ENCODE peak calls at places on chromosomes 2 and 18, in four cellular contexts. K is stimulated activated CD8-positive, alpha-beta memory T cell treated with anti-CD3 and anti-CD28 coated beads, Interleukin-15, amount 100 ng/mL, for 24 hours; D is EL; J is lower leg skin. B is an unnamed sample.

GRCh38 chr2:101149241-101150192 is 1.7 kb downstream of the TBC1D8 start:
- DNase-seq in D (no peak), J (no peak), K (no peak), B (peak; percentile 30)

GRCh38 chr2:68237404-68237803 is 14.9 kb downstream of the PPP3R1 start:
- DNase-seq in J (no peak), K (no peak), D (peak; percentile 63), B (no peak)

GRCh38 chr2:105235388-105236059 is 6.0 kb upstream of the GPR45 start:
- DNase-seq in D (peak; percentile 82), K (peak; percentile 27), J (peak; percentile 92), B (peak; percentile 91)

GRCh38 chr2:240584486-240585031 is 2.0 kb upstream of the CAPN10 start:
- DNase-seq in D (peak; percentile 29), K (no peak), J (no peak), B (peak; percentile 56)

GRCh38 chr2:45128580-45128997 is 119.3 kb upstream of the SIX2 start:
- DNase-seq in K (no peak), D (peak; percentile 99), J (no peak), B (no peak)

GRCh38 chr2:70830333-70830732 is 5.3 kb downstream of the CD207 start:
- DNase-seq in K (no peak), J (no peak), D (no peak), B (no peak)

GRCh38 chr2:169718930-169719504 is 14.6 kb upstream of the KLHL23 start:
- DNase-seq in D (no peak), J (no peak), K (no peak), B (no peak)

GRCh38 chr2:5725794-5726463 is 33.7 kb downstream of the SOX11 start:
- DNase-seq in D (no peak), K (no peak), J (peak; percentile 72), B (no peak)

GRCh38 chr2:222641336-222641735 is 14.6 kb downstream of the FARSB start:
- DNase-seq in D (no peak), J (no peak), K (no peak), B (no peak)

GRCh38 chr18:47254341-47254939 is 3.0 kb upstream of the SKOR2 start:
- DNase-seq in D (peak; percentile 31), K (no peak), J (no peak), B (peak; percentile 26)

GRCh38 chr2:67729474-67729873 is 332.3 kb downstream of the ETAA1 start:
- DNase-seq in J (no peak), D (no peak), K (no peak), B (no peak)

GRCh38 chr2:63424329-63425078 is 163.8 kb downstream of the WDPCP start:
- DNase-seq in D (peak; percentile 43), J (no peak), K (no peak), B (peak; percentile 73)

GRCh38 chr2:179471012-179471411 is 206.4 kb upstream of the SESTD1 start:
- DNase-seq in K (no peak), D (no peak), J (no peak), B (no peak)

GRCh38 chr2:121015971-121016485 is 269.0 kb downstream of the TFCP2L1 start:
- DNase-seq in J (peak; percentile 57), K (no peak), D (no peak), B (no peak)

GRCh38 chr2:5690231-5690630 is 2.0 kb upstream of the SOX11 start:
- DNase-seq in K (no peak), J (no peak), D (no peak), B (no peak)